ENCODE peak calls at places on chromosomes 2 and 18, in four cellular contexts. One of them, this sample, is unnamed.

GRCh38 chr2:63642941-63643340 is 54.2 kb downstream of the MDH1 start:
- DNase-seq in A549: no peak
- DNase-seq in GM06990: no peak
- DNase-seq in aorta: no peak
- DNase-seq in this sample: no peak

GRCh38 chr18:7617738-7618422 is 50.8 kb downstream of the PTPRM start:
- DNase-seq in A549: no peak
- DNase-seq in GM06990: no peak
- DNase-seq in aorta: no peak
- DNase-seq in this sample: peak; percentile 37

GRCh38 chr2:216243026-216243425 is 129.3 kb downstream of the MARCHF4 start:
- DNase-seq in A549: no peak
- DNase-seq in GM06990: no peak
- DNase-seq in aorta: no peak
- DNase-seq in this sample: no peak

GRCh38 chr2:54670485-54671009 is 52.9 kb upstream of the EML6 start:
- DNase-seq in A549: no peak
- DNase-seq in GM06990: no peak
- DNase-seq in aorta: no peak
- DNase-seq in this sample: no peak

GRCh38 chr2:234955971-234956509 is 4.2 kb downstream of the SH3BP4 start:
- DNase-seq in A549: no peak
- DNase-seq in GM06990: no peak
- DNase-seq in aorta: no peak
- DNase-seq in this sample: no peak

GRCh38 chr2:240393831-240394410 is 41.5 kb upstream of the GPC1 start:
- DNase-seq in A549: no peak
- DNase-seq in GM06990: no peak
- DNase-seq in aorta: peak; percentile 38
- DNase-seq in this sample: no peak

GRCh38 chr2:9613291-9613690 is 17.5 kb downstream of the YWHAQ start:
- DNase-seq in A549: no peak
- DNase-seq in GM06990: no peak
- DNase-seq in aorta: no peak
- DNase-seq in this sample: no peak

GRCh38 chr2:18045230-18045629 is 166.8 kb downstream of the KCNS3 start:
- DNase-seq in A549: no peak
- DNase-seq in GM06990: no peak
- DNase-seq in aorta: no peak
- DNase-seq in this sample: no peak

GRCh38 chr18:31176531-31176930 is 13.9 kb upstream of the DSC1 start:
- DNase-seq in A549: peak; percentile 4
- DNase-seq in GM06990: no peak
- DNase-seq in aorta: no peak
- DNase-seq in this sample: no peak

GRCh38 chr2:195569255-195569654 is 87.8 kb upstream of the SLC39A10 start:
- DNase-seq in A549: no peak
- DNase-seq in GM06990: no peak
- DNase-seq in aorta: no peak
- DNase-seq in this sample: no peak

GRCh38 chr2:67574230-67574629 is 177.1 kb downstream of the ETAA1 start:
- DNase-seq in A549: peak; percentile 8
- DNase-seq in GM06990: no peak
- DNase-seq in aorta: no peak
- DNase-seq in this sample: no peak

GRCh38 chr2:163713534-163714311 is 22.1 kb downstream of the FIGN start:
- DNase-seq in A549: no peak
- DNase-seq in GM06990: no peak
- DNase-seq in aorta: no peak
- DNase-seq in this sample: no peak

GRCh38 chr18:58297198-58297597 is 253.2 kb downstream of the NEDD4L start:
- DNase-seq in A549: no peak
- DNase-seq in GM06990: no peak
- DNase-seq in aorta: no peak
- DNase-seq in this sample: no peak

GRCh38 chr2:160029270-160029628 is 33.2 kb downstream of the PLA2R1 start:
- DNase-seq in A549: no peak
- DNase-seq in GM06990: no peak
- DNase-seq in aorta: no peak
- DNase-seq in this sample: no peak

GRCh38 chr2:105294844-105295481 is 34.6 kb downstream of the TGFBRAP1 start:
- DNase-seq in A549: peak; percentile 66
- DNase-seq in GM06990: peak; percentile 31
- DNase-seq in aorta: no peak
- DNase-seq in this sample: peak; percentile 80

GRCh38 chr2:78125042-78125441 is 602.9 kb upstream of the LRRTM4 start:
- DNase-seq in A549: no peak
- DNase-seq in GM06990: no peak
- DNase-seq in aorta: no peak
- DNase-seq in this sample: no peak
- H3K4me3 ChIP-seq in A549: no peak overlapping the region
- H3K4me3 ChIP-seq in GM06990: no peak overlapping the region
- H3K4me3 ChIP-seq in aorta: no peak overlapping the region
- H3K4me3 ChIP-seq in this sample: no peak overlapping the region

GRCh38 chr18:11040823-11041712 is 108.3 kb downstream of the PIEZO2 start:
- DNase-seq in A549: peak; percentile 26
- DNase-seq in GM06990: no peak
- DNase-seq in aorta: no peak
- DNase-seq in this sample: peak; percentile 72
- H3K4me3 ChIP-seq in A549: no peak overlapping the region
- H3K4me3 ChIP-seq in GM06990: no peak overlapping the region
- H3K4me3 ChIP-seq in aorta: no peak overlapping the region
- H3K4me3 ChIP-seq in this sample: no peak overlapping the region

GRCh38 chr2:112087346-112088020 is 32.4 kb downstream of the TMEM87B start:
- DNase-seq in A549: no peak
- DNase-seq in GM06990: peak; percentile 48
- DNase-seq in aorta: no peak
- DNase-seq in this sample: no peak
- H3K4me3 ChIP-seq in A549: no peak overlapping the region
- H3K4me3 ChIP-seq in GM06990: no peak overlapping the region
- H3K4me3 ChIP-seq in aorta: no peak overlapping the region
- H3K4me3 ChIP-seq in this sample: no peak overlapping the region

GRCh38 chr2:28626376-28626775 is 125.3 kb upstream of the PPP1CB start:
- DNase-seq in A549: no peak
- DNase-seq in GM06990: no peak
- DNase-seq in aorta: peak; percentile 44
- DNase-seq in this sample: no peak

GRCh38 chr2:28628506-28628905 is 123.1 kb upstream of the PPP1CB start:
- DNase-seq in A549: no peak
- DNase-seq in GM06990: no peak
- DNase-seq in aorta: no peak
- DNase-seq in this sample: no peak

GRCh38 chr2:28624798-28625701 is 126.6 kb upstream of the PPP1CB start:
- DNase-seq in A549: no peak
- DNase-seq in GM06990: peak; percentile 54
- DNase-seq in aorta: peak; percentile 83
- DNase-seq in this sample: peak; percentile 68

GRCh38 chr2:28627722-28628480 is 123.7 kb upstream of the PPP1CB start:
- DNase-seq in A549: no peak
- DNase-seq in GM06990: no peak
- DNase-seq in aorta: peak; percentile 68
- DNase-seq in this sample: no peak

GRCh38 chr2:28626891-28627421 is 124.7 kb upstream of the PPP1CB start:
- DNase-seq in A549: no peak
- DNase-seq in GM06990: no peak
- DNase-seq in aorta: peak; percentile 72
- DNase-seq in this sample: no peak
- H3K4me3 ChIP-seq in A549: no peak overlapping the region
- H3K4me3 ChIP-seq in GM06990: no peak overlapping the region
- H3K4me3 ChIP-seq in aorta: no peak overlapping the region
- H3K4me3 ChIP-seq in this sample: no peak overlapping the region

This sample was measured in hepatocyte.